ENCODE peak calls at places on chromosomes 2 and 18, in four cellular contexts. B is colonic mucosa, D is hepatocyte, K is osteoblast. P is an unnamed sample.

GRCh38 chr18:11518788-11519685 is 90.4 kb upstream of the SLC35G4 start:
- DNase-seq in B (peak; percentile 27), K (no peak), D (peak; percentile 73), P (peak; percentile 66)

GRCh38 chr2:70596293-70596692 is 42.7 kb upstream of the TGFA start:
- DNase-seq in B (no peak), K (no peak), D (no peak), P (peak; percentile 91)

GRCh38 chr2:217338306-217338916 is 478.5 kb upstream of the TNP1 start:
- DNase-seq in B (no peak), D (no peak), K (peak; percentile 53), P (peak; percentile 38)

GRCh38 chr2:241905716-241906376 is 36.3 kb downstream of the RTP5 start:
- DNase-seq in D (no peak), B (no peak), K (peak; percentile 66), P (no peak)

GRCh38 chr2:122750808-122751207 is 995.4 kb downstream of the TSN start:
- DNase-seq in K (no peak), D (no peak), B (no peak), P (no peak)

GRCh38 chr2:200042102-200042735 is 86.8 kb downstream of the MAIP1 start:
- DNase-seq in K (no peak), D (peak; percentile 35), B (no peak), P (peak; percentile 58)

GRCh38 chr2:172861163-172861562 is 125.5 kb downstream of the RAPGEF4 start:
- DNase-seq in B (no peak), K (no peak), D (no peak), P (no peak)

GRCh38 chr2:30784682-30785081 is 22.6 kb downstream of the CAPN13 start:
- DNase-seq in K (no peak), B (peak; percentile 5), D (no peak), P (no peak)

GRCh38 chr2:69893684-69894481 is at the start of gene SNRNP27:
- DNase-seq in B (peak; percentile 83), D (peak; percentile 86), K (peak; percentile 78), P (peak; percentile 86)

GRCh38 chr2:200787351-200788128 is 24.2 kb upstream of the BZW1 start:
- DNase-seq in B (no peak), D (peak; percentile 58), K (peak; percentile 81), P (peak; percentile 96)

GRCh38 chr18:12768622-12769021 is 65.8 kb downstream of the PSMG2 start:
- DNase-seq in B (no peak), D (no peak), K (peak; percentile 91), P (peak; percentile 25)

GRCh38 chr2:200968162-200968561 is 4.7 kb upstream of the ORC2 start:
- DNase-seq in K (no peak), B (peak; percentile 64), D (no peak), P (peak; percentile 33)

GRCh38 chr2:99624682-99625081 is 134.9 kb upstream of the REV1 start:
- DNase-seq in D (no peak), K (no peak), B (no peak), P (no peak)

GRCh38 chr2:150569761-150570160 is 82.3 kb upstream of the RND3 start:
- DNase-seq in K (peak; percentile 51), B (no peak), D (no peak), P (no peak)

GRCh38 chr2:57728691-57729090 is 317.9 kb upstream of the VRK2 start:
- DNase-seq in B (no peak), D (no peak), K (no peak), P (no peak)

GRCh38 chr2:60560734-60561649 is 7.5 kb upstream of the BCL11A start:
- DNase-seq in D (peak; percentile 63), B (no peak), K (no peak), P (peak; percentile 70)

GRCh38 chr18:56314396-56314795 is 324.0 kb downstream of the TXNL1 start:
- DNase-seq in K (no peak), D (no peak), B (no peak), P (no peak)

GRCh38 chr2:81213598-81213997 is 909.0 kb upstream of the LRRTM1 start:
- DNase-seq in K (no peak), B (no peak), D (no peak), P (no peak)

GRCh38 chr2:212939777-212940531 is 211.5 kb downstream of the IKZF2 start:
- DNase-seq in B (peak; percentile 80), D (peak; percentile 78), K (no peak), P (peak; percentile 95)

GRCh38 chr2:42047488-42048317 is at the start of gene PKDCC:
- DNase-seq in B (peak; percentile 83), K (peak; percentile 100), D (peak; percentile 94), P (peak; percentile 65)

GRCh38 chr2:124986136-124986535 is 961.0 kb downstream of the CNTNAP5 start:
- DNase-seq in D (no peak), K (no peak), B (no peak), P (no peak)

GRCh38 chr2:17757321-17757720 is 3.4 kb downstream of the GEN1 start:
- DNase-seq in B (no peak), K (no peak), D (peak; percentile 19), P (peak; percentile 12)

GRCh38 chr2:85457877-85458316 is 39.4 kb downstream of the SH2D6 start:
- DNase-seq in D (no peak), B (peak; percentile 51), K (no peak), P (peak; percentile 98)

GRCh38 chr2:239598732-239599090 is 197.9 kb upstream of the HDAC4 start:
- DNase-seq in B (no peak), D (no peak), K (no peak), P (no peak)

GRCh38 chr18:41165625-41166024 is 789.4 kb upstream of the PIK3C3 start:
- DNase-seq in D (no peak), B (no peak), K (no peak), P (no peak)

GRCh38 chr2:119888673-119889072 is 124.2 kb upstream of the EPB41L5 start:
- DNase-seq in K (peak; percentile 34), D (no peak), B (no peak), P (peak; percentile 18)

GRCh38 chr2:132911726-132912724 is 242.0 kb upstream of the LYPD1 start:
- DNase-seq in B (no peak), D (peak; percentile 15), K (peak; percentile 69), P (no peak)

GRCh38 chr2:42211291-42211690 is 42.1 kb downstream of the EML4 start:
- DNase-seq in B (no peak), D (no peak), K (no peak), P (no peak)

GRCh38 chr2:124704056-124704644 is 679.1 kb downstream of the CNTNAP5 start:
- DNase-seq in D (no peak), K (no peak), B (no peak), P (no peak)

GRCh38 chr2:237149425-237149824 is 63.7 kb downstream of the COPS8 start:
- DNase-seq in B (no peak), D (peak; percentile 40), K (no peak), P (no peak)

GRCh38 chr2:43097650-43098049 is 128.8 kb downstream of the ZFP36L2 start:
- DNase-seq in K (no peak), B (no peak), D (no peak), P (no peak)

DNA sequence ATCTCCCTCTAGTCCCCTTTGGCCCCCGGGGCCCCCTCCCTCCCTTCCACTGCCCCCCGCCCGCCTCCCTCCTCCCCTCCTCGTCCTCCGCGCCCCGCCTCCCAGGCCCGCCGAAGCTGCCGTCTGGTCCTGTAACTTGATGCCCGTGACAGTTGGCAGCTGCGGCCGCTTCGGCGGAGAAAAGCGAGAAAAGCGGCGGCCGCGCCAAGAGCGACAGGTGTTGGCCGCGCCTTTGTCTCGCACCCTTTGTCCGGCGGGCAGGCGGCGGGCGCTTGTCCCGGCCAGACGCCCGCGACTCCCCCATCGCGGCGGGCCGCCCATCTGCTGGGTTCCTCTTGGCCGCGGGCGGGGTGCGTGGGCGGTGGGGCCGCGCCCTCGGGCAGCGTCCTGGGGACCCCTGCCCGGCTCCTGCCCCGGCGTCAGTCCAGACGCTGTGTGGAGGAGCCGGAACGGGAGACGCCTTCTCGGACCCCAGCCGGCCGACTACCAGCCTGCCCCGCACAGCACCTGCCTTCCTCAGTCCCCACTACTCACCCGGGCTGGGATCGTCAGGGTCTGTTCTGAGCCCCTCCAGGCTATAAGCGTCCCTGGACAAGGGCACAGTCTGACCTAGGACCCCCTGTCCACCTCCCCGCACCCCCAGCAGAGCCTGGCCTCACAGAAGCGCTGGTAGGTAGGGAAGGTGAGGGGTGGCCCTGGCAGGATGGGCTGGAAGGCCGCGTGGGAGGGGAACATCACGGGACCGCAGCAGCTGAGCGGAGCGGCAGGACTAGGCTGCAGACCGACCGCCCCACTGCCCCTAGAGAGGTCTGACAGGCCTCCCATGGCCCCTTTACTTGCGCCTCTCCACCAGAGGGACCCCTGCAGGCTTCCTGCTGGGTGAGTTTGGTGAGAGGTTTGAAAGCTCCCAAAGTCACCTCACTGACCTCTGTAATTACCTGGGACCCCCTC is 1.2 kb upstream of the HES6 start:
- DNase-seq in D (peak; percentile 84), K (peak; percentile 87), B (peak; percentile 77), P (peak; percentile 70)
- TF ChIP-seq CTCF in D (no peak), K (no peak), B (no peak), P (no peak)

GRCh38 chr2:197292614-197293013 is 18.0 kb downstream of the ANKRD44 start:
- DNase-seq in D (no peak), K (no peak), B (no peak), P (no peak)
- H3K4me1 ChIP-seq in D (no peaks in the 10 kb centered on the region), K (peaks cover 16% of the 10 kb centered on the region), B (no peaks in the 10 kb centered on the region), P (peaks cover 16% of the 10 kb centered on the region)

DNA sequence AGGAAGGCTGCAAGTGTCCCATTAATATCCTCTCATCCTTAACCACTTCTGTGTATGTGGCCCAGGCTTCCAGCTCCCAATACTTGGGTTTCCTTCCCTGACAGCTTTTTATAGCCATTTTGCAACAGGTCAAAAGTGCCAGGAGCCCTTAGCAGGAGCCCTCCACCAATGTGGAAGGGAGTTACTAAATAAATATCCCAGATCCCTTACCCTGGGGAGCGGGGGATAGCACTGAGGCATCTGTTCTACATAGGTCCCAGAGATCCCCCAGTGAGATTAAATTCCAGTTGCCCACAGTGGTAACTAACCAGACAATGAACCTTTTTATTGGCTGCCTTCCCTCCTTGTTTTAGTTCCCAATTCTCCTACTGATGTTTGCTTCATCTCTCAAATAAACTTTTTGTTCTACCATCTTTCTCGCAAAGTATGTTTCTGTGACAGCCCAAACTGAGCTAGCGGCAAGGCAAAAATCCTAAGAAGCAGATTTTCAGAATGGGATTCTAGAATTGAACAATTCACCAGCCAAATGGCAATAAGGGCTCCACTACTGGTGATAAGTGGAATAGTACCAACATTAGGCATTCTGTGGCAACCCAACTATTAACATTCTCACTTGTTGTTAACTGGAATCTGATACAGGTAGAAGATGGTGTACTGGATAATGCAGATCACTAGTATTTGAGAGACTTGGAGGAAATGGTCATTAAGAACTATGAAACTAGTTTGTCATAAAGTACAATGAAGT is 83.9 kb upstream of the MAPRE2 start:
- DNase-seq in K (no peak), B (no peak), D (no peak), P (no peak)
- TF ChIP-seq CTCF in K (no peak), B (no peak), D (no peak), P (no peak)

GRCh38 chr2:159155315-159155714 is 131.2 kb downstream of the WDSUB1 start:
- DNase-seq in K (peak; percentile 34), D (peak; percentile 56), B (peak; percentile 77), P (peak; percentile 77)

GRCh38 chr2:159153463-159153862 is 133.0 kb downstream of the WDSUB1 start:
- DNase-seq in D (no peak), K (no peak), B (peak; percentile 84), P (peak; percentile 67)

GRCh38 chr2:159157361-159158045 is 129.0 kb downstream of the WDSUB1 start:
- DNase-seq in D (no peak), B (no peak), K (no peak), P (no peak)

GRCh38 chr2:159155791-159156190 is 130.7 kb downstream of the WDSUB1 start:
- DNase-seq in B (no peak), D (no peak), K (no peak), P (no peak)

DNA sequence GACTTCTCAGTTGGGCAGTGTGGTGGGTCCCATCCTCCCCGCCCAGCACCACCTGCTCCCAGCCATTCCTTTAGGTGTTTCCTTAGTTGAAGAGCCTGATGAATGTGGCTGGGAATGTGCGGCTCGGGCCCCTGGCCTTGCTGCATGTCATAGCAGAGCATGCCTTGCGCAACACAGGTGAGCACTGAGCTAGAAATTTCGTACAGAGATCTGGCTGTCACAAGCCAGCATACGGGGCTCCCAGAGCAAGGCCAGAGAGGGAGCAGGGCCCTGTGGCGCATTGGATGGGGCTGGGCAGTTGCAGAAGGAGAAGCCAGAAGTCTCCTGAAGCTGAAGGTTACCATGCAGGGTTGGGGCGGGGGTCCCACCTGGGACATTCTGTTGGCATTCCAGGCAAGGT is 129.7 kb downstream of the WDSUB1 start:
- DNase-seq in B (no peak), D (no peak), K (no peak), P (no peak)
- H3K4me1 ChIP-seq in B (peaks cover 14% of the 10 kb centered on the region), D (peaks cover 43% of the 10 kb centered on the region), K (no peaks in the 10 kb centered on the region), P (peaks cover 28% of the 10 kb centered on the region)

P was measured in PC-3.